ENCODE peak calls at places on chromosomes 4 and X, in six cellular contexts. W is heart right ventricle, K is right lobe of liver, A is K562, X is sigmoid colon, D is psoas muscle. L is an unnamed sample.
A peak's percentile ranks its signal among the peaks of the same experiment; 100 is the strongest.

GRCh38 chrX:12370444-12371089 is 232.3 kb downstream of the FRMPD4 start:
- DNase-seq in W (no peak), K (no peak), A (no peak), X (no peak), D (no peak), L (no peak)

GRCh38 chr4:906311-907102 is 25.6 kb downstream of the GAK start:
- DNase-seq in W (no peak), K (no peak), A (no peak), X (no peak), D (no peak), L (peak; percentile 55)

GRCh38 chr4:82519072-82519471 is 42.7 kb downstream of the TMEM150C start:
- DNase-seq in W (no peak), K (no peak), A (no peak), X (no peak), D (no peak), L (no peak)

GRCh38 chr4:158302076-158302866 is 92.0 kb downstream of the TMEM144 start:
- DNase-seq in W (no peak), K (no peak), A (no peak), X (no peak), D (no peak), L (no peak)

GRCh38 chrX:39174761-39175417 is 373.6 kb downstream of the MID1IP1 start:
- DNase-seq in W (no peak), K (no peak), A (no peak), X (no peak), D (no peak), L (no peak)

GRCh38 chrX:9535101-9535500 is 70.2 kb downstream of the TBL1X start:
- DNase-seq in W (no peak), K (no peak), A (no peak), X (no peak), D (no peak), L (no peak)

GRCh38 chr4:29708473-29708872 is 1011.7 kb upstream of the PCDH7 start:
- DNase-seq in W (no peak), K (no peak), A (no peak), X (no peak), D (no peak), L (no peak)

GRCh38 chrX:136055651-136056221 is 70.5 kb downstream of the SLC9A6 start:
- DNase-seq in W (no peak), K (no peak), A (no peak), X (peak; percentile 91), D (peak; percentile 15), L (no peak)

GRCh38 chrX:20378291-20378920 is 111.7 kb upstream of the RPS6KA3 start:
- DNase-seq in W (no peak), K (no peak), A (no peak), X (no peak), D (no peak), L (no peak)

DNA sequence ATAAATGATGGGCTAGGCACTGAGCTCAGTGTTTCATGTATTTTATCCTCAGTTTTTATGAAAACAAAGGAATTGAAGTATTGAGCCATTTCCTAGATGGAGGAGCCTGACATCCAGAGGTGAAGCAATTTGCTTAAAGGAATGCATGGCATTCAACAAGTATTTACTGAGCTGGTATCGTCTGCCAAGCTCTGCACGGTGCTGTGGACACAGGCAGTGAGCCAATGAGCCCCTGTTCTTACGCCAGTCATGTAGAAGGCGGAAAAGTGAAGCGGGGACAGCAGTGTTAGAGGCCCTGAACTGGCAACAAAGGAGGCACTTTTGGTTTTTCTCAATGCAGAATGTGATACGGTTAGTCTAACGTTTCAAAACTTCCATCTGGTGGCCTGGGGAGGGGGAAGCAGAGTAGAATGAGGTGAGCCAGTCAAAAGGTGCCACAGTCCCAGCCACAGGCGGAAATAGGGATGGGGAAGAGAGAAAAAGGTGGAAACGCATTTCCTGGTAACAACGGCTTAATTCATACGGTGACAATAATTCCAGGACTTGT is 134.1 kb downstream of the AFAP1 start:
- DNase-seq in W (no peak), K (peak; percentile 81), A (no peak), X (no peak), D (peak; percentile 43), L (no peak)
- H3K4me1 ChIP-seq in W (peaks cover 50% of the 10 kb centered on the region), K (peaks cover 7% of the 10 kb centered on the region), A (no peaks in the 10 kb centered on the region), X (peaks cover 63% of the 10 kb centered on the region), D (peaks cover 34% of the 10 kb centered on the region), L (peaks cover 30% of the 10 kb centered on the region)

GRCh38 chr4:186651181-186651603 is 72.5 kb downstream of the FAT1 start:
- DNase-seq in W (no peak), K (no peak), A (no peak), X (no peak), D (no peak), L (no peak)
- H3K27ac ChIP-seq in W (no peak overlapping the region), K (peak overlapping the region; percentile 36), A (no peak overlapping the region), X (no peak overlapping the region), D (no peak overlapping the region), L (no peak overlapping the region)

GRCh38 chr4:174157106-174157607 is 126.3 kb downstream of the FBXO8 start:
- DNase-seq in W (no peak), K (no peak), A (peak; percentile 91), X (no peak), D (no peak), L (no peak)

GRCh38 chr4:174152717-174153466 is 130.6 kb downstream of the FBXO8 start:
- DNase-seq in W (no peak), K (no peak), A (no peak), X (no peak), D (no peak), L (no peak)

GRCh38 chr4:174154455-174154854 is 129.0 kb downstream of the FBXO8 start:
- DNase-seq in W (no peak), K (no peak), A (peak; percentile 64), X (peak; percentile 71), D (no peak), L (no peak)

DNA sequence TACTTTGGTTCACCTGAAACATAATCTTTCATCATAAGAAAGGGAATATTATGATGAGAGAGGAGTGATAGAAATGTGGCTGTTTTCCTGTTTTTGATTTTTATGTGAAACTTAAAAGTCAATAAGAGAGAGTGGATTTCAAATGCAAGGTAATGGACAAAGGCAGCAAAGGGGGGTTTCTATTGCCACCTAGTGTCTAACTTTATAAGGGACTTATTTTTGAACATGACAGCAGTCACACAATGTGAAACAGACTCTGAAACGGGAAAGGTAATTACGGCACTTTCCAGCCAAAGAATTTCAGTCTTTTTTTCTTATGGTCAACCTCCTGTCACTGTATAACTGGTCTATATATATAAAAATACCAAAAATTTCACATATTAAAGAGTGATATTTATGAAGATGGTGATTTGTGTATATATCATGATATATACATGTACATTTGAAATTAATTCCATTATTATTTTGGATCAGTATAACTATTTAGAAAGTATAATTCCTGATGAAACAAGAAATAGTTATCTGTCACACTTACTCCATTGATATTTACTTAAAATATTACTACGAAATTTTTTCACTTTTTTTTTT is 127.1 kb downstream of the FBXO8 start:
- DNase-seq in W (no peak), K (no peak), A (peak; percentile 80), X (no peak), D (no peak), L (no peak)
- H3K4me1 ChIP-seq in W (no peaks in the 10 kb centered on the region), K (no peaks in the 10 kb centered on the region), A (peaks cover 5% of the 10 kb centered on the region), X (peaks cover 51% of the 10 kb centered on the region), D (no peaks in the 10 kb centered on the region), L (no peaks in the 10 kb centered on the region)

DNA sequence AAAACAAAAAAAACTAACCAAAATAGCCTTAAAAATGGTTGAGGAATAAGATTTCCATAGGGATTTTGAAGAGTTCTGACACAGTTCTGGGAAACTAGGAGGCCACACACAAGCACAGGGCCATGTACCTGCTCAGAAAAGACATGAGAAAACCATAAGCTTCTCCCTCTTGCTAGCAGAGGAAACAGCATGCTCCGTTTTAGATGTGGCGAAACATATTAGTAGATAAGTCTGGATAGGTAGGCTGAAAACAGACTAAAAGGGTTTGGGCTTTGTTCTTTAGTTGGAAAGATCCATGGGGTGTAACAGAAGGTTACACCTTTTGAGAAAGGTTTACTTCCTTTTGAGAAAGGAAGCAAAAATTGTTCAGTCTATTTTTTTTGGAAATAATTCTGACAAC is 10.9 kb downstream of the VSIG4 start:
- DNase-seq in W (no peak), K (no peak), A (no peak), X (no peak), D (no peak), L (no peak)
- H3K27ac ChIP-seq in W (no peak overlapping the region), K (no peak overlapping the region), A (peak overlapping the region; percentile 29), X (no peak overlapping the region), D (no peak overlapping the region), L (no peak overlapping the region)

DNA sequence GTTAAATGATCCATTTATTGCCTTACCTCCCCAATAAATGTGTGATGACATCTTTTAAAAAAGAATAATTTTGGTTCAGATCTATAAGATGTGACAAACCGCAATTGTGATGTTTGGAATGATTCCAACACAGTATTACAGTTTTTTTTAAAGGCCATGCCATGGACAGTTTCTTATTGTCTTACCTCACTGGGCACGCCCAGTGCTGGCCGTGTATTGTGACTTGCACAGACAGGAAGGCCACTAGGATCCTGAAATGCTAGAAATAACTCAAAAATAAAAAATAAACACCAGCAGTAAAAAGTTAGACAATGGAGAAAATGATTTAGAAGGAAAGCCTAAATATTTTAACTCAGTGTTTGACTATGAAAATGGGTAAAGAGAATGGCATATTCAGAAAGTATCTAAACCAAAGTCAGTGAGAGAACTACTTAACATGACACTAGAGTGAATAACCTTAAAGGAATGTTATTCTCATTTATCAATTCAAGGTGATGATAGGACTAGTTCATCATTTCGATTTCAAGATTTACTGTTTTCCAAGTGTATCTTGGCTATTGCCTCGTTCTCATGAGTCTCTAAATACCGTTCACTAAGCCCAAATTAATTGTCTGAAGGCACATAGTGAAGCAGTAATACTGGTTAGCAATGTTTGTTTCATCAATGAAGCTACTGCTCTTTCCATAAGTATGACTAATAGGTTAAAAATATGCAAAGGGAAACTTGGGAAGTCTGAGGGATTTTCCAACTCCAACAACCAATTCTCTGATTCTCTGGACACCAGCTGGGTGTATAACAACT is 46.1 kb upstream of the VEGFC start:
- DNase-seq in W (peak; percentile 14), K (no peak), A (no peak), X (no peak), D (peak; percentile 12), L (no peak)
- H3K4me1 ChIP-seq in W (peaks cover 14% of the 10 kb centered on the region), K (no peaks in the 10 kb centered on the region), A (no peaks in the 10 kb centered on the region), X (no peaks in the 10 kb centered on the region), D (no peaks in the 10 kb centered on the region), L (no peaks in the 10 kb centered on the region)

GRCh38 chr4:124095596-124095995 is 616.9 kb downstream of the ANKRD50 start:
- DNase-seq in W (no peak), K (no peak), A (no peak), X (no peak), D (no peak), L (no peak)

GRCh38 chr4:124096290-124096689 is 616.2 kb downstream of the ANKRD50 start:
- DNase-seq in W (no peak), K (no peak), A (no peak), X (no peak), D (no peak), L (no peak)

GRCh38 chr4:124092101-124093057 is 620.2 kb downstream of the ANKRD50 start:
- DNase-seq in W (no peak), K (no peak), A (no peak), X (no peak), D (no peak), L (no peak)

DNA sequence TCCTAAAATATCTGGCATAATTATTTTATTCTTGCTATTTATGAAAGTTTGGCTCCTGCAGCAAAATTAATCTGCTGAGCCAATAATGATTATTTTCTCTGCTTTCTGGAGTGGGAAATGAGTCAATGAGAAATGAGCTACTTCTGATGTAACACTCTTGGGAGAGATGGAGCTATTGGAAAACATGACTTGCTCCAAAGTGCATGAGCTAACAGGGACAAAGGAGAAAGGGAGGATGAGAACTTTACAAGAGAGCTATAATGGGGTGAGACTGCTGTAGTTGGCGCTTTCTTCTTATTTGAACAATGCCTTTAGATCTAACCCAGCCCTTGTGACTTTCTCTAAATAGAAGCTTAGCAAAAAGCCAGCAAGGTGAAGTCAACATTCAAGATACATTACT is 615.1 kb downstream of the ANKRD50 start:
- DNase-seq in W (no peak), K (no peak), A (no peak), X (no peak), D (no peak), L (no peak)
- H3K27ac ChIP-seq in W (no peak overlapping the region), K (no peak overlapping the region), A (no peak overlapping the region), X (no peak overlapping the region), D (peak overlapping the region; percentile 2), L (no peak overlapping the region)